ENCODE peak calls at places on chromosomes 11 and 22, in seven cellular contexts. G is RKO, Q is GM12865, U is NCI-H1092, I is right cardiac atrium, L is foreskin fibroblast, S is astrocyte of the cerebellum. Y is an unnamed sample.

GRCh38 chr22:39463277-39463676 is 6.5 kb downstream of the MGAT3 start:
- DNase-seq in G (no peak), Q (no peak), U (no peak), I (no peak), L (no peak), S (no peak), Y (no peak)

GRCh38 chr11:126419801-126420729 is 64.6 kb downstream of the ST3GAL4 start:
- DNase-seq in G (no peak), Q (peak), U (no peak), I (no peak), L (no peak), S (no peak), Y (peak)

GRCh38 chr22:47681766-47682165 is 919.3 kb downstream of the TBC1D22A start:
- DNase-seq in G (no peak), Q (no peak), U (no peak), I (no peak), L (no peak), S (no peak), Y (no peak)

GRCh38 chr11:44865866-44866272 is 84.8 kb downstream of the TP53I11 start:
- DNase-seq in G (no peak), Q (no peak), U (peak), I (peak), L (no peak), S (no peak), Y (no peak)

GRCh38 chr11:9815486-9816136 is 151.7 kb downstream of the SWAP70 start:
- DNase-seq in G (peak), Q (no peak), U (no peak), I (no peak), L (peak), S (peak), Y (no peak)

GRCh38 chr22:30667092-30667485 is 586 bp downstream of the DUSP18 start:
- DNase-seq in G (peak), Q (no peak), U (no peak), I (no peak), L (peak), S (no peak), Y (no peak)

GRCh38 chr11:46391578-46392420 is at the start of gene CHRM4:
- DNase-seq in G (no peak), Q (no peak), U (peak), I (peak), L (peak), S (no peak), Y (peak)

GRCh38 chr11:35079581-35079980 is 59.4 kb upstream of the CD44 start:
- DNase-seq in G (no peak), Q (no peak), U (no peak), I (no peak), L (no peak), S (no peak), Y (no peak)

GRCh38 chr11:73649206-73649605 is 2.8 kb downstream of the PLEKHB1 start:
- DNase-seq in G (no peak), Q (no peak), U (no peak), I (no peak), L (no peak), S (no peak), Y (no peak)

GRCh38 chr11:68367252-68367651 is 54.9 kb downstream of the LRP5 start:
- DNase-seq in G (no peak), Q (no peak), U (no peak), I (no peak), L (no peak), S (no peak), Y (no peak)

GRCh38 chr11:132941024-132941646 is 591.2 kb downstream of the OPCML start:
- DNase-seq in G (peak), Q (peak), U (peak), I (no peak), L (peak), S (peak), Y (peak)

GRCh38 chr11:63277345-63277943 is 34.0 kb upstream of the SLC22A25 start:
- DNase-seq in G (peak), Q (peak), U (no peak), I (no peak), L (no peak), S (no peak), Y (peak)

GRCh38 chr11:20034941-20035340 is 125.3 kb downstream of the DBX1 start:
- DNase-seq in G (no peak), Q (no peak), U (no peak), I (no peak), L (no peak), S (no peak), Y (no peak)

GRCh38 chr11:1089738-1090599 is 15.3 kb downstream of the MUC2 start:
- DNase-seq in G (no peak), Q (no peak), U (no peak), I (peak), L (no peak), S (no peak), Y (no peak)

GRCh38 chr11:102070766-102071165 is 23.5 kb downstream of the CFAP300 start:
- DNase-seq in G (no peak), Q (no peak), U (no peak), I (no peak), L (no peak), S (no peak), Y (no peak)

GRCh38 chr11:57762235-57762866 is 749 bp downstream of the CTNND1 start:
- DNase-seq in G (peak), Q (no peak), U (no peak), I (no peak), L (peak), S (no peak), Y (no peak)

GRCh38 chr22:41526802-41527799 is 17.2 kb downstream of the POLR3H start:
- DNase-seq in G (peak), Q (peak), U (no peak), I (peak), L (peak), S (no peak), Y (peak)

GRCh38 chr11:103170865-103171264 is 61.6 kb downstream of the DYNC2H1 start:
- DNase-seq in G (no peak), Q (no peak), U (no peak), I (no peak), L (peak), S (no peak), Y (no peak)

GRCh38 chr22:46958191-46958590 is 195.7 kb downstream of the TBC1D22A start:
- DNase-seq in G (no peak), Q (no peak), U (no peak), I (no peak), L (no peak), S (no peak), Y (no peak)

GRCh38 chr22:25495286-25495685 is 69.2 kb upstream of the GRK3 start:
- DNase-seq in G (no peak), Q (no peak), U (no peak), I (no peak), L (peak), S (no peak), Y (peak)

GRCh38 chr11:27921472-27921871 is 186.5 kb downstream of the KIF18A start:
- DNase-seq in G (no peak), Q (no peak), U (no peak), I (no peak), L (peak), S (no peak), Y (no peak)

GRCh38 chr11:34891611-34892010 is 24.6 kb downstream of the APIP start:
- DNase-seq in G (no peak), Q (no peak), U (no peak), I (no peak), L (no peak), S (no peak), Y (peak)

GRCh38 chr11:61792310-61793083 is at the start of the genes FEN1 and TMEM258:
- DNase-seq in G (peak), Q (peak), U (peak), I (peak), L (peak), S (peak), Y (peak)

GRCh38 chr11:134024420-134025085 is 44.3 kb upstream of the JAM3 start:
- DNase-seq in G (peak), Q (no peak), U (no peak), I (peak), L (peak), S (no peak), Y (no peak)

GRCh38 chr22:32700186-32700882 is 101.2 kb upstream of the TIMP3 start:
- DNase-seq in G (no peak), Q (no peak), U (no peak), I (no peak), L (peak), S (no peak), Y (no peak)

GRCh38 chr11:17513853-17514252 is 30.4 kb downstream of the USH1C start:
- DNase-seq in G (peak), Q (no peak), U (no peak), I (no peak), L (no peak), S (no peak), Y (no peak)

GRCh38 chr11:75161506-75161905 is 10.6 kb downstream of the SLCO2B1 start:
- DNase-seq in G (no peak), Q (no peak), U (no peak), I (no peak), L (no peak), S (no peak), Y (no peak)

GRCh38 chr11:37905707-37906417 is 1307.8 kb upstream of the RAG2 start:
- DNase-seq in G (no peak), Q (no peak), U (no peak), I (no peak), L (no peak), S (no peak), Y (no peak)

GRCh38 chr11:47276923-47277322 is 7.0 kb downstream of the MADD start:
- DNase-seq in G (no peak), Q (no peak), U (no peak), I (no peak), L (no peak), S (no peak), Y (no peak)

GRCh38 chr11:12399355-12399754 is 22.0 kb downstream of the PARVA start:
- DNase-seq in G (no peak), Q (no peak), U (no peak), I (no peak), L (no peak), S (no peak), Y (no peak)

GRCh38 chr11:28727254-28727653 is 619.1 kb downstream of the METTL15 start:
- DNase-seq in G (no peak), Q (no peak), U (no peak), I (no peak), L (peak), S (no peak), Y (no peak)

GRCh38 chr11:123430736-123431356 is 777 bp downstream of the GRAMD1B start:
- DNase-seq in G (no peak), Q (peak), U (no peak), I (peak), L (peak), S (no peak), Y (peak)

GRCh38 chr22:31488988-31489617 is 539 bp downstream of the EIF4ENIF1 start:
- DNase-seq in G (peak), Q (peak), U (peak), I (peak), L (peak), S (no peak), Y (peak)